ENCODE peak calls at places on chromosomes 1 and 21, in six cellular contexts. One of them, this sample, is unnamed.

GRCh38 chr1:246647113-246647512 is 77.1 kb upstream of the SCCPDH start:
- DNase-seq in heart left ventricle: peak; percentile 73
- DNase-seq in HCT116: no peak
- DNase-seq in prostate gland: no peak
- DNase-seq in IMR-90: peak; percentile 71
- DNase-seq in transverse colon: peak; percentile 24
- DNase-seq in this sample: peak; percentile 19

GRCh38 chr21:34088752-34089151 is 15.4 kb downstream of the MRPS6 start:
- DNase-seq in heart left ventricle: no peak
- DNase-seq in HCT116: no peak
- DNase-seq in prostate gland: no peak
- DNase-seq in IMR-90: no peak
- DNase-seq in transverse colon: no peak
- DNase-seq in this sample: no peak

GRCh38 chr1:108645479-108646184 is 15.3 kb downstream of the HENMT1 start:
- DNase-seq in heart left ventricle: no peak
- DNase-seq in HCT116: no peak
- DNase-seq in prostate gland: no peak
- DNase-seq in IMR-90: no peak
- DNase-seq in transverse colon: no peak
- DNase-seq in this sample: no peak

GRCh38 chr1:167661527-167662436 is 31.8 kb downstream of the RCSD1 start:
- DNase-seq in heart left ventricle: no peak
- DNase-seq in HCT116: no peak
- DNase-seq in prostate gland: no peak
- DNase-seq in IMR-90: peak; percentile 91
- DNase-seq in transverse colon: no peak
- DNase-seq in this sample: no peak

GRCh38 chr1:53145942-53146708 is 3.7 kb upstream of the SLC1A7 start:
- DNase-seq in heart left ventricle: peak; percentile 33
- DNase-seq in HCT116: peak; percentile 68
- DNase-seq in prostate gland: no peak
- DNase-seq in IMR-90: peak; percentile 100
- DNase-seq in transverse colon: peak; percentile 49
- DNase-seq in this sample: no peak

GRCh38 chr1:230120949-230121381 is 53.9 kb downstream of the GALNT2 start:
- DNase-seq in heart left ventricle: no peak
- DNase-seq in HCT116: peak; percentile 10
- DNase-seq in prostate gland: no peak
- DNase-seq in IMR-90: no peak
- DNase-seq in transverse colon: peak; percentile 63
- DNase-seq in this sample: peak; percentile 44

GRCh38 chr1:117857434-117857833 is 72.0 kb downstream of the GDAP2 start:
- DNase-seq in heart left ventricle: no peak
- DNase-seq in HCT116: no peak
- DNase-seq in prostate gland: no peak
- DNase-seq in IMR-90: peak; percentile 4
- DNase-seq in transverse colon: no peak
- DNase-seq in this sample: peak; percentile 68

GRCh38 chr1:75134939-75135828 is 996 bp downstream of the LHX8 start:
- DNase-seq in heart left ventricle: no peak
- DNase-seq in HCT116: no peak
- DNase-seq in prostate gland: no peak
- DNase-seq in IMR-90: peak; percentile 0
- DNase-seq in transverse colon: no peak
- DNase-seq in this sample: no peak

GRCh38 chr1:222654849-222655248 is 37.0 kb downstream of the MIA3 start:
- DNase-seq in heart left ventricle: peak; percentile 45
- DNase-seq in HCT116: no peak
- DNase-seq in prostate gland: no peak
- DNase-seq in IMR-90: no peak
- DNase-seq in transverse colon: peak; percentile 50
- DNase-seq in this sample: peak; percentile 86

GRCh38 chr1:983736-984475 is 2.0 kb upstream of the PERM1 start:
- DNase-seq in heart left ventricle: peak; percentile 60
- DNase-seq in HCT116: no peak
- DNase-seq in prostate gland: no peak
- DNase-seq in IMR-90: no peak
- DNase-seq in transverse colon: peak; percentile 51
- DNase-seq in this sample: peak; percentile 68

GRCh38 chr1:215957692-215958091 is 390.6 kb downstream of the KCTD3 start:
- DNase-seq in heart left ventricle: no peak
- DNase-seq in HCT116: no peak
- DNase-seq in prostate gland: no peak
- DNase-seq in IMR-90: peak; percentile 66
- DNase-seq in transverse colon: no peak
- DNase-seq in this sample: no peak

GRCh38 chr1:243718022-243718421 is 132.0 kb downstream of the AKT3 start:
- DNase-seq in heart left ventricle: no peak
- DNase-seq in HCT116: no peak
- DNase-seq in prostate gland: no peak
- DNase-seq in IMR-90: no peak
- DNase-seq in transverse colon: no peak
- DNase-seq in this sample: no peak

GRCh38 chr1:117342397-117342796 is 24.9 kb upstream of the MAN1A2 start:
- DNase-seq in heart left ventricle: no peak
- DNase-seq in HCT116: no peak
- DNase-seq in prostate gland: no peak
- DNase-seq in IMR-90: no peak
- DNase-seq in transverse colon: no peak
- DNase-seq in this sample: no peak

GRCh38 chr1:6028042-6028895 is 17.4 kb upstream of the KCNAB2 start:
- DNase-seq in heart left ventricle: peak; percentile 38
- DNase-seq in HCT116: no peak
- DNase-seq in prostate gland: no peak
- DNase-seq in IMR-90: peak; percentile 11
- DNase-seq in transverse colon: peak; percentile 43
- DNase-seq in this sample: no peak

GRCh38 chr1:206734499-206735142 is 36.0 kb upstream of the IL19 start:
- DNase-seq in heart left ventricle: no peak
- DNase-seq in HCT116: peak; percentile 12
- DNase-seq in prostate gland: no peak
- DNase-seq in IMR-90: peak; percentile 37
- DNase-seq in transverse colon: peak; percentile 62
- DNase-seq in this sample: peak; percentile 75

GRCh38 chr1:40475268-40475667 is 1.8 kb upstream of the ZFP69 start:
- DNase-seq in heart left ventricle: no peak
- DNase-seq in HCT116: no peak
- DNase-seq in prostate gland: no peak
- DNase-seq in IMR-90: no peak
- DNase-seq in transverse colon: no peak
- DNase-seq in this sample: no peak

GRCh38 chr1:155282488-155283086 is 5.3 kb downstream of the HCN3 start:
- DNase-seq in heart left ventricle: no peak
- DNase-seq in HCT116: no peak
- DNase-seq in prostate gland: no peak
- DNase-seq in IMR-90: no peak
- DNase-seq in transverse colon: no peak
- DNase-seq in this sample: no peak

GRCh38 chr1:41475859-41476567 is 8.5 kb downstream of the EDN2 start:
- DNase-seq in heart left ventricle: no peak
- DNase-seq in HCT116: no peak
- DNase-seq in prostate gland: no peak
- DNase-seq in IMR-90: no peak
- DNase-seq in transverse colon: no peak
- DNase-seq in this sample: no peak

GRCh38 chr1:6947952-6948351 is 162.7 kb downstream of the CAMTA1 start:
- DNase-seq in heart left ventricle: no peak
- DNase-seq in HCT116: no peak
- DNase-seq in prostate gland: no peak
- DNase-seq in IMR-90: no peak
- DNase-seq in transverse colon: no peak
- DNase-seq in this sample: no peak

GRCh38 chr1:211309617-211310016 is 17.0 kb upstream of the TRAF5 start:
- DNase-seq in heart left ventricle: no peak
- DNase-seq in HCT116: no peak
- DNase-seq in prostate gland: no peak
- DNase-seq in IMR-90: no peak
- DNase-seq in transverse colon: no peak
- DNase-seq in this sample: peak; percentile 79

GRCh38 chr1:167629681-167630567 is at the start of gene RCSD1:
- DNase-seq in heart left ventricle: peak; percentile 80
- DNase-seq in HCT116: no peak
- DNase-seq in prostate gland: no peak
- DNase-seq in IMR-90: no peak
- DNase-seq in transverse colon: peak; percentile 56
- DNase-seq in this sample: peak; percentile 58

GRCh38 chr21:43733060-43733459 is 14.1 kb downstream of the PDXK start:
- DNase-seq in heart left ventricle: no peak
- DNase-seq in HCT116: no peak
- DNase-seq in prostate gland: no peak
- DNase-seq in IMR-90: no peak
- DNase-seq in transverse colon: no peak
- DNase-seq in this sample: no peak

GRCh38 chr1:155167166-155168104 is 5.7 kb downstream of the KRTCAP2 start:
- DNase-seq in heart left ventricle: peak; percentile 92
- DNase-seq in HCT116: peak; percentile 89
- DNase-seq in prostate gland: peak; percentile 87
- DNase-seq in IMR-90: peak; percentile 72
- DNase-seq in transverse colon: peak; percentile 94
- DNase-seq in this sample: peak; percentile 94

GRCh38 chr1:115306146-115306545 is 31.9 kb downstream of the NGF start:
- DNase-seq in heart left ventricle: no peak
- DNase-seq in HCT116: no peak
- DNase-seq in prostate gland: no peak
- DNase-seq in IMR-90: peak; percentile 38
- DNase-seq in transverse colon: no peak
- DNase-seq in this sample: no peak

GRCh38 chr1:243474384-243474851 is 218.6 kb downstream of the SDCCAG8 start:
- DNase-seq in heart left ventricle: no peak
- DNase-seq in HCT116: no peak
- DNase-seq in prostate gland: no peak
- DNase-seq in IMR-90: no peak
- DNase-seq in transverse colon: no peak
- DNase-seq in this sample: no peak

GRCh38 chr1:48784301-48784700 is 7.6 kb upstream of the BEND5 start:
- DNase-seq in heart left ventricle: no peak
- DNase-seq in HCT116: no peak
- DNase-seq in prostate gland: peak; percentile 8
- DNase-seq in IMR-90: no peak
- DNase-seq in transverse colon: no peak
- DNase-seq in this sample: no peak

DNA sequence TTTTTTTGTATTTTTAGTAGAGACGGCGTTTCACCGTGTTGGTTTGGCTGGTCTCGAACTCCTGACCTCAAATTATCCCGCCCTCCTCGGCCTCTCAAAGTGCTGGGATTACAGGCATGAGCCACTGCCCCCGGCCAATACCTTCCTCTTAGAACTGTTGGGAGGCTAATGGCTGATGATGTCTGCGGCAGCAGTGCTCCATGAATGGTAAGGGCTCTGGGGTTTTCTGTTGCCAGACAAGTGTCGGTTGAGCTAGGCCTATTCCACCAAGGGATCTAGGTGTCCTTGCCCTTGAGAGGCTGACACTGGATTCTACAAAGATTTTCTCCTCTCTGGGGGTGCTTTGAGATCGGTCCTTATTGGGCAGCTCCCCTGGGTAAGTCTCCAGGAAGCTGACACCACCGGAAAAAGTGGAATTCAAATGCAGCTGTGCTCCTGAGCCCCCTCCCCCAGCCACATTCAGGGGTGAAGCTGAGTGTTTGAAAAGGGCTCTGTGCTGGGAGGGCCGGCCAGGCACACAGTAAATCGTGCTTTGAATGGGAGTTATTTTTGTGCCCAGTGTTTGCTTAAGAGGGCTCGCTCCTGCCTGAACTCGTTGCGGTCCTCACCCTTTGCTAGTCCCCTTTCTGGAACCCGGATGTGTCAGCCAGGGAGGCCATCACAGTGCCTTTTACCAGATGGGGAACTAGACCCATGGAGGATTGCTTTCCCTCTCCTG is 5.2 kb downstream of the SOX13 start:
- DNase-seq in heart left ventricle: no peak
- DNase-seq in HCT116: no peak
- DNase-seq in prostate gland: peak; percentile 84
- DNase-seq in IMR-90: peak; percentile 9
- DNase-seq in transverse colon: no peak
- DNase-seq in this sample: no peak
- TF ChIP-seq POLR2A in heart left ventricle: no peak
- TF ChIP-seq POLR2A in HCT116: no peak
- TF ChIP-seq POLR2A in prostate gland: peak; percentile 56
- TF ChIP-seq POLR2A in IMR-90: no peak
- TF ChIP-seq POLR2A in transverse colon: no peak
- TF ChIP-seq POLR2A in this sample: no peak

GRCh38 chr1:32361674-32362473 is 411 bp downstream of the FAM229A start:
- DNase-seq in heart left ventricle: peak; percentile 62
- DNase-seq in HCT116: no peak
- DNase-seq in prostate gland: peak; percentile 34
- DNase-seq in IMR-90: no peak
- DNase-seq in transverse colon: peak; percentile 45
- DNase-seq in this sample: peak; percentile 62
- TF ChIP-seq POLR2A in heart left ventricle: no peak
- TF ChIP-seq POLR2A in HCT116: no peak
- TF ChIP-seq POLR2A in prostate gland: no peak
- TF ChIP-seq POLR2A in IMR-90: no peak
- TF ChIP-seq POLR2A in transverse colon: no peak
- TF ChIP-seq POLR2A in this sample: no peak

GRCh38 chr1:219188331-219188803 is 14.7 kb downstream of the LYPLAL1 start:
- DNase-seq in heart left ventricle: no peak
- DNase-seq in HCT116: no peak
- DNase-seq in prostate gland: no peak
- DNase-seq in IMR-90: no peak
- DNase-seq in transverse colon: no peak
- DNase-seq in this sample: no peak
- TF ChIP-seq POLR2A in heart left ventricle: no peak
- TF ChIP-seq POLR2A in HCT116: no peak
- TF ChIP-seq POLR2A in prostate gland: no peak
- TF ChIP-seq POLR2A in IMR-90: no peak
- TF ChIP-seq POLR2A in transverse colon: no peak
- TF ChIP-seq POLR2A in this sample: no peak

GRCh38 chr1:47507921-47508894 is 70.4 kb downstream of the FOXD2 start:
- DNase-seq in heart left ventricle: peak; percentile 23
- DNase-seq in HCT116: no peak
- DNase-seq in prostate gland: peak; percentile 27
- DNase-seq in IMR-90: no peak
- DNase-seq in transverse colon: peak; percentile 42
- DNase-seq in this sample: peak; percentile 27
- TF ChIP-seq POLR2A in heart left ventricle: no peak
- TF ChIP-seq POLR2A in HCT116: no peak
- TF ChIP-seq POLR2A in prostate gland: no peak
- TF ChIP-seq POLR2A in IMR-90: no peak
- TF ChIP-seq POLR2A in transverse colon: no peak
- TF ChIP-seq POLR2A in this sample: no peak